ENCODE peak calls at places on chromosome 11, in six cellular contexts. J, C, O, Q, E and K are unnamed samples.

GRCh38 chr11:123211981-123212380 is 16.9 kb upstream of the CLMP start:
- DNase-seq in J (no peak), C (no peak), O (no peak), Q (no peak), E (no peak), K (no peak)

GRCh38 chr11:64624869-64625481 is 34.0 kb downstream of the SLC22A12 start:
- DNase-seq in J (no peak), C (no peak), O (no peak), Q (no peak), E (no peak), K (no peak)

GRCh38 chr11:107593941-107594340 is 3.0 kb downstream of the ELMOD1 start:
- DNase-seq in J (no peak), C (no peak), O (no peak), Q (no peak), E (no peak), K (no peak)

GRCh38 chr11:64894070-64894811 is 15.8 kb upstream of the EHD1 start:
- DNase-seq in J (peak), C (peak), O (peak), Q (no peak), E (peak), K (peak)

GRCh38 chr11:69027704-69028372 is 14.8 kb upstream of the MRGPRF start:
- DNase-seq in J (peak), C (no peak), O (no peak), Q (no peak), E (no peak), K (no peak)

GRCh38 chr11:113542420-113542819 is 67.2 kb upstream of the DRD2 start:
- DNase-seq in J (no peak), C (no peak), O (no peak), Q (no peak), E (no peak), K (no peak)

GRCh38 chr11:103210543-103210942 is 101.3 kb downstream of the DYNC2H1 start:
- DNase-seq in J (no peak), C (no peak), O (no peak), Q (no peak), E (no peak), K (no peak)

GRCh38 chr11:122159173-122159701 is 43.2 kb upstream of the BLID start:
- DNase-seq in J (no peak), C (no peak), O (no peak), Q (no peak), E (no peak), K (peak)

GRCh38 chr11:46444305-46444704 is 52.7 kb upstream of the CHRM4 start:
- DNase-seq in J (no peak), C (no peak), O (no peak), Q (no peak), E (no peak), K (no peak)

GRCh38 chr11:74770456-74770855 is 21.8 kb downstream of the RNF169 start:
- DNase-seq in J (no peak), C (no peak), O (no peak), Q (no peak), E (no peak), K (no peak)

GRCh38 chr11:129391864-129392263 is 16.2 kb downstream of the BARX2 start:
- DNase-seq in J (no peak), C (no peak), O (no peak), Q (no peak), E (no peak), K (no peak)

GRCh38 chr11:86440305-86440716 is 65.6 kb downstream of the CCDC81 start:
- DNase-seq in J (no peak), C (no peak), O (no peak), Q (no peak), E (no peak), K (no peak)

GRCh38 chr11:126716456-126717083 is 284.0 kb downstream of the KIRREL3 start:
- DNase-seq in J (peak), C (peak), O (no peak), Q (no peak), E (peak), K (peak)

GRCh38 chr11:120900642-120901041 is 123.3 kb upstream of the TBCEL start:
- DNase-seq in J (no peak), C (no peak), O (no peak), Q (no peak), E (no peak), K (peak)

GRCh38 chr11:35623708-35624168 is 5.5 kb downstream of the FJX1 start:
- DNase-seq in J (no peak), C (no peak), O (no peak), Q (no peak), E (no peak), K (no peak)

GRCh38 chr11:7448126-7448525 is 37.2 kb upstream of the OLFML1 start:
- DNase-seq in J (no peak), C (no peak), O (no peak), Q (no peak), E (no peak), K (no peak)

GRCh38 chr11:59556883-59557205 is 45.5 kb downstream of the OR4D9 start:
- DNase-seq in J (peak), C (no peak), O (no peak), Q (no peak), E (no peak), K (peak)

GRCh38 chr11:32326522-32326921 is 108.8 kb downstream of the WT1 start:
- DNase-seq in J (no peak), C (no peak), O (no peak), Q (no peak), E (no peak), K (no peak)

GRCh38 chr11:122140535-122140934 is 24.5 kb upstream of the BLID start:
- DNase-seq in J (no peak), C (no peak), O (no peak), Q (no peak), E (no peak), K (no peak)

GRCh38 chr11:119168471-119169271 is at the start of gene NLRX1:
- DNase-seq in J (peak), C (peak), O (peak), Q (peak), E (peak), K (peak)

GRCh38 chr11:44621784-44622183 is 56.3 kb downstream of the CD82 start:
- DNase-seq in J (no peak), C (no peak), O (no peak), Q (no peak), E (no peak), K (no peak)

GRCh38 chr11:70107191-70107590 is 29.1 kb downstream of the ANO1 start:
- DNase-seq in J (no peak), C (no peak), O (no peak), Q (no peak), E (no peak), K (no peak)

GRCh38 chr11:70871881-70872280 is 380.5 kb downstream of the SHANK2 start:
- DNase-seq in J (no peak), C (no peak), O (no peak), Q (no peak), E (no peak), K (no peak)

GRCh38 chr11:77150836-77151235 is 22.8 kb downstream of the MYO7A start:
- DNase-seq in J (no peak), C (no peak), O (no peak), Q (no peak), E (no peak), K (no peak)

GRCh38 chr11:95711162-95711944 is 78.2 kb downstream of the FAM76B start:
- DNase-seq in J (no peak), C (no peak), O (no peak), Q (peak), E (no peak), K (no peak)

GRCh38 chr11:44380009-44380313 is 70.0 kb upstream of the ALX4 start:
- DNase-seq in J (no peak), C (no peak), O (no peak), Q (no peak), E (no peak), K (no peak)

GRCh38 chr11:72041364-72042058 is 38.8 kb downstream of the NUMA1 start:
- DNase-seq in J (peak), C (peak), O (no peak), Q (no peak), E (peak), K (peak)

GRCh38 chr11:44133335-44133946 is 38.0 kb downstream of the EXT2 start:
- DNase-seq in J (peak), C (peak), O (no peak), Q (no peak), E (peak), K (peak)

GRCh38 chr11:74726547-74727182 is 4.6 kb downstream of the CHRDL2 start:
- DNase-seq in J (peak), C (peak), O (peak), Q (no peak), E (peak), K (peak)

GRCh38 chr11:86372586-86372985 is 2.1 kb upstream of the CCDC81 start:
- DNase-seq in J (no peak), C (no peak), O (no peak), Q (no peak), E (no peak), K (no peak)

GRCh38 chr11:64359712-64360402 is 895 bp downstream of the RPS6KA4 start:
- DNase-seq in J (no peak), C (no peak), O (no peak), Q (no peak), E (no peak), K (peak)

GRCh38 chr11:70029115-70029830 is 48.8 kb upstream of the ANO1 start:
- DNase-seq in J (no peak), C (no peak), O (no peak), Q (no peak), E (no peak), K (no peak)

GRCh38 chr11:106311531-106312230 is 234.2 kb downstream of the AASDHPPT start:
- DNase-seq in J (no peak), C (no peak), O (no peak), Q (no peak), E (no peak), K (no peak)

GRCh38 chr11:8709002-8709672 is 26.5 kb downstream of the RPL27A start:
- DNase-seq in J (no peak), C (no peak), O (no peak), Q (no peak), E (no peak), K (peak)

GRCh38 chr11:59259047-59259446 is 46.3 kb upstream of the MPEG1 start:
- DNase-seq in J (no peak), C (no peak), O (no peak), Q (no peak), E (no peak), K (no peak)

GRCh38 chr11:1053121-1053901 is 16.8 kb upstream of the MUC6 start:
- DNase-seq in J (no peak), C (no peak), O (no peak), Q (no peak), E (no peak), K (peak)

GRCh38 chr11:13362596-13363109 is 85.1 kb downstream of the BMAL1 start:
- DNase-seq in J (no peak), C (no peak), O (no peak), Q (no peak), E (no peak), K (no peak)
- TF ChIP-seq CHD2 in J (no peak), C (no peak), O (no peak), Q (no peak), E (no peak), K (no peak)

DNA sequence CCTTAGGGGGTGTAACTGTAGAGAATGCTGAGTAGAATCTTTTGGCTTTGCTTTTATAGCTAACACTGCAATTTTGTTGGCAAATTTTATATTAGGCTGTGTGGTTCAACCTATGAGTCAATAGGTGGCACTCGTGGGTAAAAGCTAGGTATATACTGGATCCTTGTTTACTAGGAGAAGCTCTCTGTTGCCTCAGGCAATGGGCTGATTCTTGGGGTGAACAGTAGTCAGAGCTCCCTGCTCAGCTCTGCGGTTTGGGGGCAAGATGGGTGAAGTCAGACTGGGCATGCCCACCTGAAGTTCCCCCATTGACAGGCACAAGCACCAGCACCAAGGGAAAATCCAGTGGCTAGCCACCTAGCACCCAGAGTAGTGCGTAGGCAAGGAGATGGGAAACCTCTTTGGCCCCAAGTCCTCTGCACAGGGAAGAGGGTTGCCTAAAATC is 238.7 kb downstream of the FAM181B start:
- DNase-seq in J (peak), C (no peak), O (no peak), Q (no peak), E (no peak), K (peak)
- TF ChIP-seq CHD2 in J (no peak), C (no peak), O (no peak), Q (no peak), E (no peak), K (no peak)

DNA sequence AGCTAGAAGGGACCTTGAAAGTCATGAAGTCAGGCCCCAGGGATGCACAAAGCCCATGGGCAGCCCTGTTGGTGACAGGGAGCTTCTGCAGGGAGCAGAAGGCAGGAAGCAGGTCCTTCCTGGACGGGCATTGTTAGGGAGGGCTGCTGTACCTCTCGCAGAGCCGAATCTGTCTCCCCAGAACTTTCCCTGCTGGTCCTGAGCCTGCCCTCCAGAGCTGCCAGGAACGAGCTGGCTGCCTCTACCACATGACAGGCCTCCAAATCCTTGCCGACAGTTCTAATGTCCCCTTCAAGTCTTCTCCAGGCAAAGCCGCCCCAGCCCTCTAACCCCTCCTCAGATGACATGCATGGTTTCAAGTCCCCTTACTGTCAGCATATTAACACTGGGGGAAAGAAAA is 20.1 kb downstream of the SYT7 start:
- DNase-seq in J (no peak), C (no peak), O (no peak), Q (no peak), E (no peak), K (no peak)
- TF ChIP-seq CHD2 in J (no peak), C (no peak), O (no peak), Q (no peak), E (no peak), K (no peak)

GRCh38 chr11:29780756-29781155 is 236.1 kb downstream of the KCNA4 start:
- DNase-seq in J (no peak), C (no peak), O (no peak), Q (no peak), E (no peak), K (no peak)
- TF ChIP-seq CHD2 in J (no peak), C (no peak), O (no peak), Q (no peak), E (no peak), K (no peak)

GRCh38 chr11:34514597-34514996 is 1.0 kb upstream of the ELF5 start:
- DNase-seq in J (no peak), C (no peak), O (no peak), Q (no peak), E (no peak), K (no peak)
- TF ChIP-seq CHD2 in J (no peak), C (no peak), O (no peak), Q (no peak), E (no peak), K (no peak)

GRCh38 chr11:33617672-33618362 is 82.8 kb downstream of the C11orf91 start:
- DNase-seq in J (no peak), C (no peak), O (no peak), Q (no peak), E (no peak), K (no peak)
- TF ChIP-seq CHD2 in J (no peak), C (no peak), O (no peak), Q (no peak), E (no peak), K (no peak)

DNA sequence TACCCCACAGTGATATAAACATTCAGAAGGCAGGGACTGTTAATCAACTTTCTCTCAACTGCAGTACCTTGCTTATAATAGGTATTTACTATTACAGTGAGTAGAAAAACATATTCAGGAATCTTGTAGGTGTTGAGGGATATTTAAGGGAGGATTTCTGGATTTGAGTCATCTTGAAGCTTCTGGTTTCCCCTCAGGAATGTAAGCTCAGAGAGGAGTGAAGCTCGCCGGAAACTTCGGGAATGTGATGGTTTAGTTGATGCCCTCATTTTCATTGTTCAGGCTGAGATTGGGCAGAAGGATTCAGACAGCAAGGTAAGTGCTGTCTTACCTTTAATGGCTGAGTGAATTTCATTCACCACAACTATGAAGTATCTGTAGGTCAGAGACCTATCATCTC is 42.9 kb downstream of the CTNND1 start:
- DNase-seq in J (no peak), C (no peak), O (no peak), Q (no peak), E (no peak), K (no peak)
- TF ChIP-seq CHD2 in J (no peak), C (no peak), O (no peak), Q (no peak), E (no peak), K (no peak)